ENCODE peak calls at places on chromosomes 4 and X, in six cellular contexts. One of them, this sample, is unnamed.

GRCh38 chrX:131747173-131747572 is 203.3 kb downstream of the OR13H1 start:
- DNase-seq in RPMI8226: peak; percentile 92
- DNase-seq in mesothelial cell of epicardium: no peak
- DNase-seq in right lobe of liver: peak; percentile 65
- DNase-seq in CD4-positive, alpha-beta T cell: no peak
- DNase-seq in lung: peak; percentile 74
- DNase-seq in this sample: peak; percentile 13

GRCh38 chr4:65242156-65242846 is 428.0 kb downstream of the EPHA5 start:
- DNase-seq in RPMI8226: peak; percentile 69
- DNase-seq in mesothelial cell of epicardium: no peak
- DNase-seq in right lobe of liver: peak; percentile 33
- DNase-seq in CD4-positive, alpha-beta T cell: no peak
- DNase-seq in lung: no peak
- DNase-seq in this sample: no peak

GRCh38 chr4:99209671-99210070 is 9.4 kb downstream of the ADH6 start:
- DNase-seq in RPMI8226: no peak
- DNase-seq in mesothelial cell of epicardium: no peak
- DNase-seq in right lobe of liver: no peak
- DNase-seq in CD4-positive, alpha-beta T cell: no peak
- DNase-seq in lung: no peak
- DNase-seq in this sample: no peak

GRCh38 chr4:143482753-143483362 is 30.6 kb upstream of the SMARCA5 start:
- DNase-seq in RPMI8226: peak; percentile 25
- DNase-seq in mesothelial cell of epicardium: no peak
- DNase-seq in right lobe of liver: no peak
- DNase-seq in CD4-positive, alpha-beta T cell: no peak
- DNase-seq in lung: no peak
- DNase-seq in this sample: peak; percentile 20

GRCh38 chr4:112857461-112857860 is 192.0 kb upstream of the ANK2 start:
- DNase-seq in RPMI8226: no peak
- DNase-seq in mesothelial cell of epicardium: no peak
- DNase-seq in right lobe of liver: no peak
- DNase-seq in CD4-positive, alpha-beta T cell: no peak
- DNase-seq in lung: no peak
- DNase-seq in this sample: no peak

GRCh38 chrX:4878642-4879041 is 1165.2 kb upstream of the PRKX start:
- DNase-seq in RPMI8226: no peak
- DNase-seq in mesothelial cell of epicardium: no peak
- DNase-seq in right lobe of liver: no peak
- DNase-seq in CD4-positive, alpha-beta T cell: no peak
- DNase-seq in lung: no peak
- DNase-seq in this sample: no peak

GRCh38 chrX:111244238-111244750 is 26.0 kb downstream of the CAPN6 start:
- DNase-seq in RPMI8226: peak; percentile 7
- DNase-seq in mesothelial cell of epicardium: no peak
- DNase-seq in right lobe of liver: no peak
- DNase-seq in CD4-positive, alpha-beta T cell: no peak
- DNase-seq in lung: no peak
- DNase-seq in this sample: peak; percentile 50

GRCh38 chr4:2071252-2071911 is 12.3 kb downstream of the NAT8L start:
- DNase-seq in RPMI8226: no peak
- DNase-seq in mesothelial cell of epicardium: no peak
- DNase-seq in right lobe of liver: peak; percentile 42
- DNase-seq in CD4-positive, alpha-beta T cell: no peak
- DNase-seq in lung: no peak
- DNase-seq in this sample: no peak

GRCh38 chrX:48711929-48712505 is 15.5 kb downstream of the SUV39H1 start:
- DNase-seq in RPMI8226: no peak
- DNase-seq in mesothelial cell of epicardium: no peak
- DNase-seq in right lobe of liver: no peak
- DNase-seq in CD4-positive, alpha-beta T cell: no peak
- DNase-seq in lung: no peak
- DNase-seq in this sample: no peak

GRCh38 chr4:74364649-74365491 is at the start of gene EREG:
- DNase-seq in RPMI8226: no peak
- DNase-seq in mesothelial cell of epicardium: peak; percentile 31
- DNase-seq in right lobe of liver: peak; percentile 65
- DNase-seq in CD4-positive, alpha-beta T cell: no peak
- DNase-seq in lung: no peak
- DNase-seq in this sample: no peak